ENCODE peak calls at places on chromosomes 12 and 14, in ten cellular contexts. N is Peyer's patch, O is body of pancreas, A is stomach, F is H54, I is lower leg skin, S is K562, H is ovary, U is uterus, C is spleen. Q is an unnamed sample.

GRCh38 chr14:78157855-78158436 is 12.2 kb upstream of the NRXN3 start:
- DNase-seq in N (no peak), O (peak; percentile 23), A (peak; percentile 28), F (no peak), I (no peak), S (peak; percentile 16), H (no peak), U (no peak), C (no peak), Q (no peak)

GRCh38 chr12:57231276-57232021 is 1.9 kb downstream of the SHMT2 start:
- DNase-seq in N (no peak), O (no peak), A (no peak), F (no peak), I (no peak), S (no peak), H (no peak), U (no peak), C (peak; percentile 70), Q (no peak)

GRCh38 chr12:112096667-112097066 is 11.9 kb downstream of the NAA25 start:
- DNase-seq in N (no peak), O (no peak), A (no peak), F (no peak), I (no peak), S (peak; percentile 30), H (no peak), U (no peak), C (no peak), Q (no peak)

GRCh38 chr12:128069359-128069997 is 197.5 kb upstream of the TMEM132C start:
- DNase-seq in N (peak; percentile 58), O (peak; percentile 35), A (no peak), F (peak; percentile 12), I (peak; percentile 70), S (peak; percentile 65), H (no peak), U (no peak), C (no peak), Q (no peak)

GRCh38 chr14:50040401-50040775 is 76.0 kb downstream of the VCPKMT start:
- DNase-seq in N (no peak), O (no peak), A (peak; percentile 29), F (peak; percentile 52), I (no peak), S (peak; percentile 36), H (no peak), U (no peak), C (no peak), Q (no peak)

GRCh38 chr12:116265361-116266128 is 11.9 kb downstream of the MED13L start:
- DNase-seq in N (no peak), O (no peak), A (no peak), F (no peak), I (no peak), S (no peak), H (no peak), U (no peak), C (no peak), Q (no peak)

GRCh38 chr14:105312973-105313372 is 1.6 kb upstream of the PACS2 start:
- DNase-seq in N (peak; percentile 48), O (no peak), A (no peak), F (no peak), I (no peak), S (no peak), H (no peak), U (no peak), C (peak; percentile 78), Q (no peak)

GRCh38 chr12:122051231-122051876 is 27.2 kb upstream of the MLXIP start:
- DNase-seq in N (no peak), O (peak; percentile 71), A (no peak), F (no peak), I (no peak), S (no peak), H (peak; percentile 71), U (peak; percentile 40), C (no peak), Q (peak; percentile 85)

GRCh38 chr14:100190126-100190525 is 30.7 kb upstream of the DEGS2 start:
- DNase-seq in N (no peak), O (no peak), A (no peak), F (no peak), I (no peak), S (no peak), H (no peak), U (no peak), C (no peak), Q (no peak)

GRCh38 chr14:100191584-100192249 is 32.3 kb upstream of the DEGS2 start:
- DNase-seq in N (no peak), O (no peak), A (no peak), F (no peak), I (no peak), S (no peak), H (no peak), U (peak; percentile 37), C (no peak), Q (no peak)

GRCh38 chr14:100192250-100192671 is 32.8 kb upstream of the DEGS2 start:
- DNase-seq in N (no peak), O (peak; percentile 26), A (no peak), F (no peak), I (peak; percentile 89), S (no peak), H (peak; percentile 69), U (peak; percentile 44), C (peak; percentile 89), Q (no peak)

GRCh38 chr14:100193417-100194357 is 34.2 kb upstream of the DEGS2 start:
- DNase-seq in N (no peak), O (peak; percentile 31), A (no peak), F (no peak), I (no peak), S (peak; percentile 34), H (no peak), U (peak; percentile 31), C (no peak), Q (no peak)

DNA sequence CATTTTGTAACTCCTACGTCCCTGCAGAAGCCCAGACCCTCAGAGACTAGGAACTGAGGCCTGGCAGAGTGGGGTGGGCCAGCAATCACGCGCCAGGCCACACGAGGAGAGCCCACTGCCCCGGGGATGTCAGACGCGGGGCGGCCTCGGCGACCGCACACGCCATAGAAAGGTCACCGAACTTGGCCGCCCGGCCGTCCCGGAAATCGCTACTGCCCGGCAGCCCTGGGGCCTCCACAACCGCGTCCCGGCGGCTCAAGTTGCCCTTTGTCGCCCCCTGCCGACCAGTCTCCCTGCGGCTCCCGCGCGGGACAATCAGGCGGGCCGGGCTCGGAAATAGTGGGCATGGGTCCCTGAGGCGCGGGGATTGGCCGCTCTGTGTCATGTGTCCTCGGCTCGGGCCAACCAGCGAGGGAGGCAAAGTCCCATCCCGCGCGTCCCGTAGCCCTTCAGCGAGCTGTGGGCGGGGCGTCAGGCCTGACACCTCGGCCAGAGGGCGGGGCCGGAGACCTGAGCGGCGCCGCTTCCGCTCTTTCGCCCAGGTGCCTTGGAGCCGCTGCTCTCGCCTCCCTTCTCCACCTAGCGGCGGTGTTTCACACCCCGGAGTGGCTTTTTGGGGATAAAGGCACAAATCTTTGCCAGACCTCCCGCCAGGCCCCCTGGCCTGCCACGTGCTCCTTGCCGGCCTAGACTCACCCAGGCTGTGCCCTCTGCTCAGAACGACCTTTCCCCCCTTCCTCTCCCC is 33.4 kb upstream of the DEGS2 start:
- DNase-seq in N (peak; percentile 100), O (peak; percentile 100), A (peak; percentile 100), F (peak; percentile 100), I (peak; percentile 100), S (peak; percentile 98), H (peak; percentile 99), U (peak; percentile 98), C (peak; percentile 100), Q (peak; percentile 98)
- TF ChIP-seq POLR2A in N (no peak), O (peak; percentile 75), A (no peak), F (no peak), I (no peak), S (peak; percentile 57), H (peak; percentile 47), U (peak; percentile 60), C (no peak), Q (peak; percentile 61)

DNA sequence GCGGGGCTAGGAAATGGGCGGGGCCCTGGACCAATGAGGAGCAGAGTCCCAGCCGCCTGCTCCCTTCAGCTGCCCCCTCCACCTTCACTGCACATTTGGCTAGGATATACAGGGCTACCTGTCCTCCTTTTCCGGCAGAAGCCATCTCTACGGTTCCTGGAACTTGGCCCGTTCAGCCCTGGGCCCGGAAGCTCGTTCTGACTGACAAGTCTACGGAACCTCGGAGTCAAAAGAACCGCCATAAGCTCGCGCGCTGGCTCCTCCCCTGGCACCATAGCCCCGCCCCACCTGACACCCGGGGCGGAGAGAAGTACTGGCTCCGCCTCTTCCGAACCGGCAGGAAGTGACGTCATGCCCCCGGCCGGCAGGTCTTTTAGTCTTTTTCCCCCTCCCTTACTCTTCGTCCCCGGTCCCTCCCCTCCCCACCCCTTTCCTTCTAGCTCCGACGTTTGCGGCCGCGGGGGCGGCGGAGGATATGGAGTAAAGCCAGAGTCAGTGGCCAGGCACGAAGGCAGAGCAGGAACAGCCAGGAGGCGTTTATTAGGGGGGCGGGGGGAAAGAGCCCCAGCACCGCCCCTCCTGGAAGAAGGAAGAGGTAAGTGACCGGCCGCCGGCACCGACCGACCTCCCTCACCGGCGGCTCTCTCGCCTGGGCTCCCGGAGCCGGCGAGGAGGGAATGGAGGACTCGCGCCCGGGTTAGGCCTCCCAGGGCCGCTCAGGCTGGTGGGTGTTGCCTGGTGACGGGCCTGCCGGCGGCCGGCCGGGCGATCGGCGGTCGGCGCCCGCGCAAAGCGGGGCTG is at the start of the genes DEPDC4 and SCYL2:
- DNase-seq in N (peak; percentile 97), O (peak; percentile 98), A (peak; percentile 97), F (peak; percentile 79), I (peak; percentile 99), S (peak; percentile 98), H (peak; percentile 97), U (peak; percentile 97), C (peak; percentile 99), Q (peak; percentile 95)
- TF ChIP-seq POLR2A in N (peak; percentile 74), O (peak; percentile 86), A (peak; percentile 12), F (peak; percentile 71), I (no peak), S (peak; percentile 90), H (peak; percentile 56), U (peak; percentile 73), C (no peak), Q (peak; percentile 76)

GRCh38 chr12:124837249-124837897 is 26.3 kb downstream of the SCARB1 start:
- DNase-seq in N (no peak), O (no peak), A (no peak), F (no peak), I (no peak), S (no peak), H (no peak), U (no peak), C (no peak), Q (no peak)

GRCh38 chr12:124835652-124836410 is 27.8 kb downstream of the SCARB1 start:
- DNase-seq in N (no peak), O (no peak), A (no peak), F (no peak), I (no peak), S (no peak), H (no peak), U (no peak), C (no peak), Q (no peak)

GRCh38 chr12:124836759-124837158 is 26.9 kb downstream of the SCARB1 start:
- DNase-seq in N (no peak), O (no peak), A (no peak), F (no peak), I (no peak), S (no peak), H (no peak), U (no peak), C (no peak), Q (no peak)

GRCh38 chr12:124834822-124835221 is 28.8 kb downstream of the SCARB1 start:
- DNase-seq in N (no peak), O (no peak), A (no peak), F (no peak), I (no peak), S (no peak), H (no peak), U (no peak), C (no peak), Q (no peak)

DNA sequence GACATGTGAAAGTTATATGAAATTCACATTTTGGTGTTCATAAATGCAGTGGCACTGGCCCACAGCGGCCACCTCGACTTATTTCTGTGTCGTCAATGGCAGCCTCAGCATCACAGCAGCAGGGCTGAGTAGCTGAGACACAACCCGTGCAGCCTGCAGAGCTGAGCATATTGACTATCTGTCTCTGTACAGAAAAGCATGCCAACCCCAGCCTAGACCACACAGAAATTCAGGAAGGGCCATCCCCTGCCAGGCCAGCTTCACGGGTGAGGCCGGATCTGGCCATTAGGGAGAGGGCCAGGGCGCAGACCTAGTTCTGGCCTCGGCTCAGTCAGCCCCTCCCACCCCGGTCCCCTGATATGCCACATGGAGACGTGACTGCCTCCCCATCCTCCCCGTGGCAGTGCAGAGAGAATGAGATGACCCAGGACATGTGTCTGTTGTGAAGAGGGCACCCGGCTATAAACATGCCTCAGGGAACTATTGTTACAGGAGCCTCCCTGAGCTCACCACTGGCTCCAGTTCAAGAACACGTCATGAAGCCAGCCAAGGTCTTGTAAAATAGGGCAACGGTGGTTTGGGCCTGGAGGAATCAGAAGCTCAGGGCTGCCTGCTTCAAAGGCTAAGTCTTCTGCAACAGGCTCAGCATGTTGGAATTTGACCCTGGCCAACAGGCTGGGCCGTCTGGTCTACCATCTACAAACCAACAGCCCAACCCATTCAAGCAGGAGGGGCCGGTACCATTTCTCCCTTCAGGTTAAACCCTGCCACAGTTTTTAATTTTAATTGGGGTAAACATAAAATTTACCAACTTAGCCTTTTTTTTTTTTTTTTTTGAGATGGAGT is 25.5 kb downstream of the SCARB1 start:
- DNase-seq in N (peak; percentile 83), O (peak; percentile 91), A (peak; percentile 60), F (peak; percentile 89), I (no peak), S (no peak), H (peak; percentile 91), U (peak; percentile 90), C (peak; percentile 80), Q (peak; percentile 92)
- TF ChIP-seq POLR2A in N (no peak), O (no peak), A (no peak), F (no peak), I (no peak), S (no peak), H (no peak), U (no peak), C (no peak), Q (no peak)

GRCh38 chr12:27246141-27246540 is 2.1 kb downstream of the STK38L start:
- DNase-seq in N (no peak), O (no peak), A (no peak), F (no peak), I (no peak), S (no peak), H (no peak), U (no peak), C (no peak), Q (no peak)
- TF ChIP-seq POLR2A in N (no peak), O (no peak), A (no peak), F (no peak), I (no peak), S (no peak), H (no peak), U (no peak), C (no peak), Q (no peak)

Q was measured in gastrocnemius medialis.